ENCODE peak calls at places on chromosome 5, in seven cellular contexts. U is stimulated activated CD8-positive, alpha-beta memory T cell treated with anti-CD3 and anti-CD28 coated beads, Interleukin-2, amount 100 ng/mL, for 48 hours; W is fibroblast of the aortic adventitia; S is AML-193; R is type B pancreatic cell; M is NCI-H2029; H is NCI-H2081. A is an unnamed sample.

GRCh38 chr5:167716376-167716775 is 575.1 kb upstream of the WWC1 start:
- DNase-seq in H (no peak), U (no peak), S (no peak), W (no peak), R (no peak), M (no peak), A (peak; percentile 44)

GRCh38 chr5:1437876-1438559 is 7.2 kb downstream of the SLC6A3 start:
- DNase-seq in H (no peak), W (no peak), S (no peak), U (no peak), M (no peak), R (no peak), A (no peak)

GRCh38 chr5:139481580-139482049 is 943 bp downstream of the STING1 start:
- DNase-seq in S (peak; percentile 28), U (no peak), W (peak; percentile 58), R (no peak), H (no peak), M (no peak), A (peak; percentile 42)

GRCh38 chr5:107368593-107368992 is 302.1 kb downstream of the EFNA5 start:
- DNase-seq in R (no peak), W (no peak), H (no peak), M (no peak), S (no peak), U (no peak), A (no peak)

GRCh38 chr5:150000990-150001659 is 586 bp downstream of the HMGXB3 start:
- DNase-seq in S (no peak), M (no peak), U (peak; percentile 8), H (no peak), W (peak; percentile 46), R (peak; percentile 70), A (peak; percentile 82)

GRCh38 chr5:150116667-150117395 is 30.5 kb upstream of the CSF1R start:
- DNase-seq in H (no peak), S (no peak), M (no peak), R (peak; percentile 45), U (no peak), W (no peak), A (peak; percentile 69)

GRCh38 chr5:144484124-144484897 is 313.6 kb downstream of the KCTD16 start:
- DNase-seq in U (no peak), R (no peak), W (peak; percentile 77), S (no peak), M (no peak), H (no peak), A (peak; percentile 82)

GRCh38 chr5:39650234-39650816 is 225.5 kb upstream of the DAB2 start:
- DNase-seq in R (no peak), U (no peak), S (no peak), H (no peak), M (no peak), W (peak; percentile 59), A (no peak)

GRCh38 chr5:56192246-56192645 is 40.9 kb downstream of the ANKRD55 start:
- DNase-seq in W (no peak), M (no peak), S (no peak), U (no peak), R (no peak), H (no peak), A (no peak)

GRCh38 chr5:169837686-169838085 is 142.6 kb downstream of the INSYN2B start:
- DNase-seq in W (no peak), U (no peak), R (no peak), M (no peak), H (no peak), S (no peak), A (no peak)

GRCh38 chr5:33968133-33969005 is 16.1 kb downstream of the SLC45A2 start:
- DNase-seq in U (no peak), M (no peak), R (no peak), S (no peak), H (no peak), W (peak; percentile 37), A (no peak)

GRCh38 chr5:44542470-44542869 is 153.2 kb upstream of the FGF10 start:
- DNase-seq in R (no peak), M (no peak), W (peak; percentile 24), U (no peak), H (no peak), S (no peak), A (no peak)

GRCh38 chr5:93454896-93455295 is 126.1 kb downstream of the NR2F1-AS1 start:
- DNase-seq in U (no peak), W (no peak), M (no peak), H (no peak), R (no peak), S (no peak), A (no peak)

GRCh38 chr5:7762267-7762666 is 88.7 kb downstream of the CFAP90 start:
- DNase-seq in S (no peak), H (no peak), R (no peak), M (peak; percentile 16), U (no peak), W (no peak), A (no peak)

GRCh38 chr5:102772273-102772672 is 17.2 kb downstream of the PAM start:
- DNase-seq in W (no peak), H (no peak), R (no peak), M (no peak), S (peak; percentile 84), U (no peak), A (peak; percentile 48)

GRCh38 chr5:111551120-111551519 is 38.8 kb upstream of the STARD4 start:
- DNase-seq in R (no peak), S (no peak), H (no peak), M (no peak), W (no peak), U (no peak), A (no peak)

GRCh38 chr5:144416196-144416595 is 245.5 kb downstream of the KCTD16 start:
- DNase-seq in H (no peak), M (no peak), R (no peak), U (no peak), S (no peak), W (no peak), A (no peak)

GRCh38 chr5:174151579-174152181 is 106.2 kb downstream of the NSG2 start:
- DNase-seq in R (no peak), S (no peak), M (no peak), W (no peak), U (no peak), H (no peak), A (no peak)

A was measured in adipocyte.